ENCODE peak calls at places on chromosomes 13 and 19, in five cellular contexts. F, X, K, G and J are unnamed samples.

GRCh38 chr19:33293255-33294057 is 8.9 kb downstream of the CEBPA start:
- DNase-seq in F (no peak), X (peak), G (no peak), K (no peak), J (peak)

GRCh38 chr19:28706693-28707092 is 506.3 kb downstream of the UQCRFS1 start:
- DNase-seq in F (no peak), K (no peak), G (no peak), X (no peak), J (peak)

GRCh38 chr13:110128546-110128945 is 178.4 kb downstream of the COL4A1 start:
- DNase-seq in G (no peak), K (no peak), F (no peak), X (no peak), J (no peak)

GRCh38 chr13:47841131-47841530 is 159.9 kb downstream of the SUCLA2 start:
- DNase-seq in F (no peak), X (no peak), G (no peak), K (no peak), J (no peak)

GRCh38 chr19:13996928-13997636 is 9.0 kb downstream of the RFX1 start:
- DNase-seq in X (no peak), G (no peak), K (no peak), F (no peak), J (no peak)

GRCh38 chr19:342801-343421 is 1.7 kb downstream of the MIER2 start:
- DNase-seq in X (peak), F (no peak), K (peak), G (no peak), J (peak)

GRCh38 chr13:28622286-28622685 is 36.6 kb upstream of the POMP start:
- DNase-seq in X (no peak), F (no peak), K (no peak), G (no peak), J (no peak)

GRCh38 chr13:76852991-76853390 is 33.2 kb downstream of the KCTD12 start:
- DNase-seq in F (no peak), X (peak), K (no peak), G (no peak), J (peak)

GRCh38 chr19:40745402-40745780 is 4.9 kb downstream of the ACTMAP start:
- DNase-seq in X (no peak), K (no peak), F (no peak), G (no peak), J (peak)

GRCh38 chr19:2631213-2631821 is 71.2 kb downstream of the GNG7 start:
- DNase-seq in F (no peak), X (no peak), K (no peak), G (no peak), J (peak)

GRCh38 chr13:76019421-76020044 is 383.4 kb downstream of the LMO7 start:
- DNase-seq in K (no peak), G (no peak), F (no peak), X (no peak), J (no peak)

GRCh38 chr19:48874309-48875135 is 2.3 kb downstream of the PPP1R15A start:
- DNase-seq in K (no peak), F (no peak), X (no peak), G (no peak), J (peak)

GRCh38 chr13:65470781-65471180 is 1759.4 kb downstream of the PCDH9 start:
- DNase-seq in G (no peak), X (no peak), F (no peak), K (no peak), J (no peak)

GRCh38 chr13:49240017-49240416 is 7.7 kb upstream of the CDADC1 start:
- DNase-seq in F (no peak), K (peak), G (peak), X (peak), J (no peak)

GRCh38 chr13:76035711-76036110 is 399.6 kb downstream of the LMO7 start:
- DNase-seq in F (no peak), K (no peak), G (no peak), X (no peak), J (peak)

GRCh38 chr13:106513025-106513424 is 22.4 kb downstream of the EFNB2 start:
- DNase-seq in K (no peak), F (no peak), G (no peak), X (no peak), J (peak)

GRCh38 chr13:110396913-110397379 is 89.9 kb downstream of the COL4A2 start:
- DNase-seq in G (no peak), F (no peak), X (peak), K (peak), J (peak)

GRCh38 chr13:56396318-56396717 is 744.4 kb upstream of the PRR20A start:
- DNase-seq in X (no peak), G (no peak), F (no peak), K (no peak), J (no peak)

GRCh38 chr19:20186163-20186562 is 19.1 kb downstream of the ZNF486 start:
- DNase-seq in F (no peak), X (no peak), G (no peak), K (no peak), J (no peak)

GRCh38 chr19:58330458-58330857 is 3.7 kb downstream of the ZSCAN22 start:
- DNase-seq in K (no peak), F (no peak), G (no peak), X (peak), J (peak)

GRCh38 chr19:9872618-9873242 is 37.6 kb downstream of the PIN1 start:
- DNase-seq in K (no peak), F (no peak), G (no peak), X (no peak), J (no peak)

GRCh38 chr13:23319915-23320224 is 113.6 kb downstream of the SACS start:
- DNase-seq in K (no peak), F (no peak), X (no peak), G (no peak), J (no peak)

GRCh38 chr13:43080199-43080598 is 56.8 kb downstream of the DNAJC15 start:
- DNase-seq in G (no peak), K (no peak), F (no peak), X (no peak), J (no peak)

GRCh38 chr13:77584111-77584510 is 48.6 kb downstream of the SCEL start:
- DNase-seq in G (no peak), F (no peak), K (no peak), X (peak), J (no peak)

GRCh38 chr19:31290926-31291590 is 58.2 kb downstream of the TSHZ3 start:
- DNase-seq in F (no peak), K (no peak), X (no peak), G (no peak), J (no peak)

GRCh38 chr13:108525867-108526266 is 103.5 kb upstream of the MYO16 start:
- DNase-seq in X (no peak), F (no peak), K (no peak), G (no peak), J (no peak)

GRCh38 chr13:32408296-32408998 is 19.5 kb downstream of the N4BP2L1 start:
- DNase-seq in K (no peak), G (no peak), F (no peak), X (no peak), J (no peak)

GRCh38 chr19:13162749-13163608 is 12.8 kb downstream of the IER2 start:
- DNase-seq in G (peak), K (peak), F (peak), X (peak), J (peak)

GRCh38 chr13:97329331-97329730 is 104.6 kb upstream of the RAP2A start:
- DNase-seq in X (no peak), F (no peak), K (no peak), G (no peak), J (no peak)

GRCh38 chr13:111210945-111211469 is 95.9 kb downstream of the ARHGEF7 start:
- DNase-seq in K (no peak), F (no peak), X (no peak), G (no peak), J (no peak)

GRCh38 chr19:15869109-15869555 is 28.7 kb downstream of the CYP4F2 start:
- DNase-seq in X (peak), K (no peak), F (no peak), G (no peak), J (peak)